ENCODE peak calls at places on chromosome 3, in five cellular contexts. One of them, this sample, is unnamed.

GRCh38 chr3:167467848-167468611 is 5.8 kb downstream of the SERPINI2 start:
- DNase-seq in fibroblast of pulmonary artery: no peak
- DNase-seq in cardiac fibroblast: no peak
- DNase-seq in GM23338: no peak
- DNase-seq in AG10803: no peak
- DNase-seq in this sample: no peak

GRCh38 chr3:124577494-124578167 is 152.6 kb upstream of the UMPS start:
- DNase-seq in fibroblast of pulmonary artery: no peak
- DNase-seq in cardiac fibroblast: no peak
- DNase-seq in GM23338: no peak
- DNase-seq in AG10803: no peak
- DNase-seq in this sample: no peak

GRCh38 chr3:49296781-49297420 is 19.9 kb upstream of the C3orf62 start:
- DNase-seq in fibroblast of pulmonary artery: peak
- DNase-seq in cardiac fibroblast: peak
- DNase-seq in GM23338: no peak
- DNase-seq in AG10803: peak
- DNase-seq in this sample: peak

GRCh38 chr3:150469031-150469930 is 61.2 kb downstream of the TSC22D2 start:
- DNase-seq in fibroblast of pulmonary artery: peak
- DNase-seq in cardiac fibroblast: peak
- DNase-seq in GM23338: no peak
- DNase-seq in AG10803: peak
- DNase-seq in this sample: no peak

GRCh38 chr3:62332771-62333381 is 40.5 kb downstream of the FEZF2 start:
- DNase-seq in fibroblast of pulmonary artery: peak
- DNase-seq in cardiac fibroblast: peak
- DNase-seq in GM23338: peak
- DNase-seq in AG10803: peak
- DNase-seq in this sample: no peak

GRCh38 chr3:125240496-125240895 is 27.9 kb upstream of the SLC12A8 start:
- DNase-seq in fibroblast of pulmonary artery: peak
- DNase-seq in cardiac fibroblast: peak
- DNase-seq in GM23338: no peak
- DNase-seq in AG10803: peak
- DNase-seq in this sample: no peak

GRCh38 chr3:126855374-126855773 is 127.5 kb upstream of the PLXNA1 start:
- DNase-seq in fibroblast of pulmonary artery: no peak
- DNase-seq in cardiac fibroblast: no peak
- DNase-seq in GM23338: no peak
- DNase-seq in AG10803: no peak
- DNase-seq in this sample: no peak

GRCh38 chr3:48219543-48219942 is 3.8 kb upstream of the CAMP start:
- DNase-seq in fibroblast of pulmonary artery: no peak
- DNase-seq in cardiac fibroblast: no peak
- DNase-seq in GM23338: no peak
- DNase-seq in AG10803: peak
- DNase-seq in this sample: peak

GRCh38 chr3:194976049-194976451 is 290.4 kb downstream of the FAM43A start:
- DNase-seq in fibroblast of pulmonary artery: no peak
- DNase-seq in cardiac fibroblast: no peak
- DNase-seq in GM23338: no peak
- DNase-seq in AG10803: no peak
- DNase-seq in this sample: no peak

GRCh38 chr3:194369522-194370279 is at the start of gene LRRC15:
- DNase-seq in fibroblast of pulmonary artery: peak
- DNase-seq in cardiac fibroblast: peak
- DNase-seq in GM23338: peak
- DNase-seq in AG10803: peak
- DNase-seq in this sample: no peak

GRCh38 chr3:150411971-150412370 is 3.9 kb downstream of the TSC22D2 start:
- DNase-seq in fibroblast of pulmonary artery: peak
- DNase-seq in cardiac fibroblast: no peak
- DNase-seq in GM23338: no peak
- DNase-seq in AG10803: peak
- DNase-seq in this sample: no peak

GRCh38 chr3:65666426-65667091 is 372.2 kb downstream of the MAGI1 start:
- DNase-seq in fibroblast of pulmonary artery: peak
- DNase-seq in cardiac fibroblast: no peak
- DNase-seq in GM23338: peak
- DNase-seq in AG10803: no peak
- DNase-seq in this sample: no peak

GRCh38 chr3:66362541-66362941 is 138.3 kb downstream of the LRIG1 start:
- DNase-seq in fibroblast of pulmonary artery: peak
- DNase-seq in cardiac fibroblast: peak
- DNase-seq in GM23338: peak
- DNase-seq in AG10803: peak
- DNase-seq in this sample: no peak

GRCh38 chr3:47850062-47850802 is 47.3 kb downstream of the DHX30 start:
- DNase-seq in fibroblast of pulmonary artery: peak
- DNase-seq in cardiac fibroblast: peak
- DNase-seq in GM23338: peak
- DNase-seq in AG10803: peak
- DNase-seq in this sample: no peak

GRCh38 chr3:23002846-23003800 is 200.0 kb upstream of the UBE2E2 start:
- DNase-seq in fibroblast of pulmonary artery: peak
- DNase-seq in cardiac fibroblast: peak
- DNase-seq in GM23338: no peak
- DNase-seq in AG10803: no peak
- DNase-seq in this sample: no peak

GRCh38 chr3:177657243-177657642 is 460.0 kb upstream of the TBL1XR1 start:
- DNase-seq in fibroblast of pulmonary artery: no peak
- DNase-seq in cardiac fibroblast: no peak
- DNase-seq in GM23338: no peak
- DNase-seq in AG10803: no peak
- DNase-seq in this sample: no peak
- H3K4me3 ChIP-seq in fibroblast of pulmonary artery: no peak
- H3K4me3 ChIP-seq in cardiac fibroblast: no peak
- H3K4me3 ChIP-seq in GM23338: no peak
- H3K4me3 ChIP-seq in AG10803: no peak
- H3K4me3 ChIP-seq in this sample: no peak

DNA sequence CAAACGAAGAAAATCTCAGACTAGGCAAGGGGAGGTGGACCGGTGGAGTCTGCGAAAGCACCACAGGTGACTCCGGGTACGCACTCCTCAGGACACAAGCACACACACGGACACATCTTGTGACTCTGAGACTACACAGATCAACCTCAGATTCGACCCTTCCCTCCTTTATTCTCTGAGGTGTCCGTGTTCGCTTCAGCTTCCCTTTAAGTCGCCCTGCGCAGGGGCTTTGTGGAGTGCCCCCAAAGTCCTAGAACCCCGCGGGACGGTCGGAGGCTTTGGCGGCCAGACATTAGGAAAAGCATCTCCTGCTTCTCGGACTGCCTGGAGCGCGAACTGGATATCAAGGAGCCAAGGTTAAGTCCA is 805 bp downstream of the DGKG start:
- DNase-seq in fibroblast of pulmonary artery: no peak
- DNase-seq in cardiac fibroblast: no peak
- DNase-seq in GM23338: peak
- DNase-seq in AG10803: no peak
- DNase-seq in this sample: no peak
- H3K4me3 ChIP-seq in fibroblast of pulmonary artery: no peak
- H3K4me3 ChIP-seq in cardiac fibroblast: peak
- H3K4me3 ChIP-seq in GM23338: peak
- H3K4me3 ChIP-seq in AG10803: no peak
- H3K4me3 ChIP-seq in this sample: peak

GRCh38 chr3:152267831-152268500 is 763 bp upstream of the MBNL1 start:
- DNase-seq in fibroblast of pulmonary artery: peak
- DNase-seq in cardiac fibroblast: peak
- DNase-seq in GM23338: no peak
- DNase-seq in AG10803: peak
- DNase-seq in this sample: no peak

GRCh38 chr3:152264378-152264777 is 4.4 kb upstream of the MBNL1 start:
- DNase-seq in fibroblast of pulmonary artery: no peak
- DNase-seq in cardiac fibroblast: no peak
- DNase-seq in GM23338: no peak
- DNase-seq in AG10803: peak
- DNase-seq in this sample: no peak

GRCh38 chr3:152269423-152270144 is 855 bp downstream of the MBNL1 start:
- DNase-seq in fibroblast of pulmonary artery: peak
- DNase-seq in cardiac fibroblast: peak
- DNase-seq in GM23338: peak
- DNase-seq in AG10803: peak
- DNase-seq in this sample: no peak

GRCh38 chr3:152268501-152269422 is at the start of gene MBNL1:
- DNase-seq in fibroblast of pulmonary artery: peak
- DNase-seq in cardiac fibroblast: peak
- DNase-seq in GM23338: peak
- DNase-seq in AG10803: peak
- DNase-seq in this sample: peak

DNA sequence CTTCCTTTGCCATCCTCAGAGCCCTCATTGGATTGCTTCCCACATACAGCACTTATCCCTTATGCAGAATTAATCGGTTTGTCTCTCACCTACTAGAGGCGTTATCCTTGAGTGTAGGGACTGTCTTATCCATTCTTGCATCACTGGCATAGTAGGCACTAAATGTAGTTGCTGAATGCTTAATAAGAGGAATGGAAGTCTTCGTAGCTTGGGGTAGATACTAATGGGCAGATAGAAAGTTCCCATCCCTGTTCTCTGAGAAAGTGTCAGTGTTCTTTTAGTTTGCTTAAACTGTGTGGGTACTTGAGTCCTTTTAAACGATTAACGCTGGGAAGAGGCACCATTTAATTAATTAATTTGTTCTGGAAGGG is 1.4 kb upstream of the MBNL1 start:
- DNase-seq in fibroblast of pulmonary artery: no peak
- DNase-seq in cardiac fibroblast: no peak
- DNase-seq in GM23338: no peak
- DNase-seq in AG10803: no peak
- DNase-seq in this sample: no peak
- H3K4me3 ChIP-seq in fibroblast of pulmonary artery: no peak
- H3K4me3 ChIP-seq in cardiac fibroblast: no peak
- H3K4me3 ChIP-seq in GM23338: no peak
- H3K4me3 ChIP-seq in AG10803: peak
- H3K4me3 ChIP-seq in this sample: peak

GRCh38 chr3:58161435-58162398 is 49.1 kb downstream of the DNASE1L3 start:
- DNase-seq in fibroblast of pulmonary artery: peak
- DNase-seq in cardiac fibroblast: peak
- DNase-seq in GM23338: no peak
- DNase-seq in AG10803: peak
- DNase-seq in this sample: no peak
- H3K4me3 ChIP-seq in fibroblast of pulmonary artery: no peak
- H3K4me3 ChIP-seq in cardiac fibroblast: no peak
- H3K4me3 ChIP-seq in GM23338: no peak
- H3K4me3 ChIP-seq in AG10803: no peak
- H3K4me3 ChIP-seq in this sample: no peak

This sample was measured in left ventricle myocardium inferior.